ENCODE peak calls at places on chromosomes 12 and 14, in four cellular contexts. K is smooth muscle cell of the brain vasculature; B is GM04504; Y is central memory CD4-positive, alpha-beta T cell. G is an unnamed sample.

GRCh38 chr12:46430340-46430948 is 57.9 kb upstream of the SLC38A2 start:
- DNase-seq in B (peak), K (peak), Y (peak), G (peak)

GRCh38 chr12:26268841-26269553 is 73.6 kb downstream of the SSPN start:
- DNase-seq in K (no peak), B (no peak), Y (no peak), G (no peak)

GRCh38 chr12:4962539-4963486 is 53.1 kb downstream of the KCNA1 start:
- DNase-seq in B (no peak), Y (no peak), K (no peak), G (no peak)

GRCh38 chr12:12506541-12506940 is 56.1 kb downstream of the DUSP16 start:
- DNase-seq in K (peak), B (peak), Y (no peak), G (no peak)

GRCh38 chr12:22408605-22409004 is 74.1 kb upstream of the ST8SIA1 start:
- DNase-seq in K (no peak), Y (no peak), B (no peak), G (no peak)

GRCh38 chr14:57573193-57573592 is 79.5 kb upstream of the CCDC198 start:
- DNase-seq in B (no peak), K (no peak), Y (no peak), G (no peak)

GRCh38 chr12:42704340-42704739 is 114.8 kb upstream of the PRICKLE1 start:
- DNase-seq in K (no peak), Y (no peak), B (peak), G (no peak)

GRCh38 chr14:60815371-60815770 is 80.8 kb downstream of the MNAT1 start:
- DNase-seq in K (no peak), Y (no peak), B (no peak), G (no peak)

GRCh38 chr12:16788888-16789790 is 183.2 kb upstream of the LMO3 start:
- DNase-seq in K (no peak), Y (no peak), B (no peak), G (no peak)

GRCh38 chr12:132352896-132353800 is 23.8 kb upstream of the GALNT9 start:
- DNase-seq in B (no peak), Y (no peak), K (no peak), G (no peak)

GRCh38 chr14:78029471-78030372 is 140.5 kb upstream of the NRXN3 start:
- DNase-seq in B (no peak), K (no peak), Y (no peak), G (no peak)

GRCh38 chr14:65879218-65880009 is 466.9 kb downstream of the FUT8 start:
- DNase-seq in K (no peak), B (peak), Y (no peak), G (no peak)

GRCh38 chr12:123076604-123077297 is 74.1 kb downstream of the PITPNM2 start:
- DNase-seq in B (no peak), Y (peak), K (no peak), G (no peak)

GRCh38 chr14:97900187-97900586 is 1103.0 kb downstream of the VRK1 start:
- DNase-seq in Y (no peak), B (no peak), K (no peak), G (no peak)

GRCh38 chr14:54818201-54819133 is 84.2 kb downstream of the GCH1 start:
- DNase-seq in B (peak), Y (no peak), K (no peak), G (no peak)

GRCh38 chr12:40431169-40431568 is 206.4 kb downstream of the LRRK2 start:
- DNase-seq in K (no peak), Y (no peak), B (no peak), G (no peak)

GRCh38 chr14:55339770-55340169 is 68.5 kb downstream of the FBXO34 start:
- DNase-seq in B (no peak), K (no peak), Y (no peak), G (no peak)

GRCh38 chr12:19846561-19846960 is 407.3 kb downstream of the AEBP2 start:
- DNase-seq in B (no peak), K (no peak), Y (no peak), G (no peak)

GRCh38 chr12:116135209-116135930 is 142.1 kb downstream of the MED13L start:
- DNase-seq in K (no peak), Y (no peak), B (no peak), G (no peak)

GRCh38 chr12:6450869-6451347 is 934 bp upstream of the TAPBPL start:
- DNase-seq in K (no peak), B (no peak), Y (no peak), G (no peak)